ENCODE peak calls at places on chromosomes 2 and 18, in seven cellular contexts. N is lower lobe of right lung, Q is AG09309, S is mesothelial cell of epicardium, W is NCI-H446 treated with DMSO at 0.1 percent for 48 hours, U is EH, R is posterior cingulate gyrus. Z is an unnamed sample.

GRCh38 chr2:62897187-62897827 is 153.3 kb upstream of the OTX1 start:
- DNase-seq in U (no peak), S (no peak), N (no peak), R (no peak), W (no peak), Q (no peak), Z (no peak)

GRCh38 chr2:11746807-11747459 is 501 bp downstream of the LPIN1 start:
- DNase-seq in R (no peak), U (peak; percentile 37), Q (no peak), W (no peak), N (no peak), S (no peak), Z (no peak)

GRCh38 chr2:165572155-165572554 is 102.7 kb downstream of the CSRNP3 start:
- DNase-seq in W (peak; percentile 83), S (no peak), R (peak; percentile 54), Q (no peak), U (no peak), N (no peak), Z (no peak)

GRCh38 chr2:207240649-207241048 is 74.9 kb upstream of the KLF7 start:
- DNase-seq in W (no peak), R (no peak), U (no peak), Q (no peak), S (no peak), N (no peak), Z (no peak)

GRCh38 chr2:124048102-124048501 is 23.0 kb downstream of the CNTNAP5 start:
- DNase-seq in R (no peak), U (no peak), Q (no peak), N (no peak), S (no peak), W (no peak), Z (no peak)

GRCh38 chr18:35713545-35713944 is 132.0 kb downstream of the GALNT1 start:
- DNase-seq in N (no peak), Q (peak; percentile 46), R (no peak), S (no peak), W (no peak), U (peak; percentile 77), Z (no peak)

GRCh38 chr2:152454391-152454790 is 119.4 kb downstream of the FMNL2 start:
- DNase-seq in W (no peak), Q (no peak), R (no peak), U (no peak), S (no peak), N (no peak), Z (no peak)

GRCh38 chr2:127143851-127144782 is 37.2 kb upstream of the BIN1 start:
- DNase-seq in S (no peak), U (peak; percentile 74), N (no peak), W (no peak), Q (no peak), R (peak; percentile 54), Z (peak; percentile 85)

GRCh38 chr2:142707318-142707717 is 170.1 kb upstream of the KYNU start:
- DNase-seq in Q (no peak), N (no peak), W (no peak), U (no peak), S (no peak), R (no peak), Z (no peak)

GRCh38 chr2:60550151-60550983 is 3.1 kb downstream of the BCL11A start:
- DNase-seq in W (peak; percentile 82), N (peak; percentile 85), Q (peak; percentile 59), S (peak; percentile 53), R (no peak), U (peak; percentile 90), Z (peak; percentile 92)

GRCh38 chr2:200219400-200220113 is 86.9 kb upstream of the SPATS2L start:
- DNase-seq in S (no peak), R (no peak), W (no peak), U (no peak), Q (no peak), N (no peak), Z (no peak)

GRCh38 chr2:105802587-105802986 is 57.9 kb downstream of the NCK2 start:
- DNase-seq in Q (no peak), W (no peak), S (no peak), R (no peak), N (no peak), U (no peak), Z (no peak)

GRCh38 chr2:112891333-112891950 is 19.5 kb upstream of the IL37 start:
- DNase-seq in N (no peak), Q (no peak), S (no peak), W (no peak), R (peak; percentile 32), U (no peak), Z (no peak)

GRCh38 chr18:42348722-42349121 is 393.7 kb downstream of the PIK3C3 start:
- DNase-seq in Q (no peak), N (no peak), W (no peak), R (no peak), S (no peak), U (no peak), Z (no peak)

GRCh38 chr2:144628566-144628965 is 108.6 kb upstream of the ZEB2 start:
- DNase-seq in R (no peak), N (no peak), S (no peak), Q (no peak), W (no peak), U (no peak), Z (no peak)

GRCh38 chr2:55338268-55338667 is 69.2 kb upstream of the MTIF2 start:
- DNase-seq in W (no peak), Q (peak; percentile 27), R (no peak), N (no peak), S (no peak), U (peak; percentile 58), Z (no peak)

GRCh38 chr2:25042321-25043240 is 705 bp downstream of the EFR3B start:
- DNase-seq in S (peak; percentile 21), Q (no peak), N (peak; percentile 50), W (no peak), U (peak; percentile 44), R (peak; percentile 58), Z (peak; percentile 90)

GRCh38 chr2:201257381-201257940 is 2.9 kb upstream of the CASP8 start:
- DNase-seq in W (no peak), Q (no peak), N (peak; percentile 71), R (no peak), U (no peak), S (no peak), Z (peak; percentile 29)

GRCh38 chr2:119485336-119486110 is 38.8 kb downstream of the SCTR start:
- DNase-seq in R (no peak), Q (no peak), N (no peak), S (no peak), U (no peak), W (no peak), Z (no peak)

GRCh38 chr2:221602938-221603337 is 30.8 kb upstream of the EPHA4 start:
- DNase-seq in S (no peak), W (no peak), U (no peak), N (no peak), R (peak; percentile 20), Q (no peak), Z (no peak)

GRCh38 chr2:10205201-10205475 is 82.6 kb downstream of the RRM2 start:
- DNase-seq in R (no peak), W (no peak), Q (no peak), S (no peak), N (peak; percentile 30), U (no peak), Z (peak; percentile 44)

GRCh38 chr18:46013484-46014189 is 46.5 kb upstream of the EPG5 start:
- DNase-seq in N (no peak), S (no peak), W (no peak), R (no peak), Q (no peak), U (peak; percentile 2), Z (no peak)

GRCh38 chr2:114089636-114090325 is 199.9 kb downstream of the ACTR3 start:
- DNase-seq in R (no peak), S (no peak), W (no peak), N (no peak), U (peak; percentile 51), Q (peak; percentile 17), Z (peak; percentile 8)

GRCh38 chr2:136209540-136210264 is 91.8 kb upstream of the CXCR4 start:
- DNase-seq in U (no peak), R (no peak), W (no peak), S (no peak), N (no peak), Q (no peak), Z (no peak)

GRCh38 chr2:65144571-65144970 is 14.7 kb upstream of the RAB1A start:
- DNase-seq in N (no peak), W (no peak), R (no peak), Q (no peak), S (no peak), U (no peak), Z (no peak)

GRCh38 chr18:36265035-36265434 is 32.5 kb upstream of the FHOD3 start:
- DNase-seq in W (peak; percentile 2), U (no peak), Q (no peak), R (no peak), N (no peak), S (no peak), Z (no peak)

GRCh38 chr2:126200538-126200937 is 455.4 kb upstream of the GYPC start:
- DNase-seq in W (no peak), N (no peak), Q (no peak), S (no peak), R (no peak), U (no peak), Z (no peak)

GRCh38 chr2:41772697-41773096 is 275.1 kb upstream of the PKDCC start:
- DNase-seq in Q (no peak), R (no peak), N (no peak), S (no peak), U (no peak), W (no peak), Z (no peak)

GRCh38 chr18:58195278-58195721 is 151.3 kb downstream of the NEDD4L start:
- DNase-seq in W (no peak), U (no peak), R (peak; percentile 57), N (peak; percentile 64), S (no peak), Q (no peak), Z (no peak)

GRCh38 chr2:118112771-118113334 is 24.6 kb downstream of the INSIG2 start:
- DNase-seq in S (no peak), N (no peak), U (peak; percentile 84), Q (peak; percentile 39), R (no peak), W (no peak), Z (no peak)

GRCh38 chr2:45736757-45737704 is 85.6 kb downstream of the PRKCE start:
- DNase-seq in W (no peak), Q (no peak), N (no peak), R (peak; percentile 59), S (no peak), U (peak; percentile 12), Z (peak; percentile 55)

GRCh38 chr2:241072553-241073165 is 29.4 kb downstream of the MTERF4 start:
- DNase-seq in N (no peak), U (no peak), W (no peak), R (no peak), Q (no peak), S (no peak), Z (peak; percentile 70)

GRCh38 chr2:61463769-61464475 is 7.0 kb downstream of the USP34 start:
- DNase-seq in Q (no peak), N (no peak), S (no peak), W (no peak), U (peak; percentile 23), R (no peak), Z (no peak)

GRCh38 chr2:69143726-69144360 is 130.9 kb downstream of the ANTXR1 start:
- DNase-seq in S (no peak), N (no peak), U (peak; percentile 63), Q (no peak), W (no peak), R (no peak), Z (no peak)

GRCh38 chr2:106057206-106057605 is 136.9 kb downstream of the UXS1 start:
- DNase-seq in R (no peak), S (no peak), W (no peak), U (no peak), N (no peak), Q (no peak), Z (no peak)

GRCh38 chr2:96485751-96486643 is 19.2 kb downstream of the NEURL3 start:
- DNase-seq in N (peak; percentile 84), W (no peak), R (no peak), U (peak; percentile 84), S (no peak), Q (peak; percentile 37), Z (peak; percentile 97)

GRCh38 chr2:195312662-195313061 is 344.4 kb upstream of the SLC39A10 start:
- DNase-seq in W (no peak), U (peak; percentile 25), S (no peak), N (no peak), Q (no peak), R (no peak), Z (no peak)

GRCh38 chr2:120631241-120631640 is 104.4 kb upstream of the GLI2 start:
- DNase-seq in R (no peak), Q (no peak), W (no peak), N (no peak), U (no peak), S (no peak), Z (peak; percentile 37)